ENCODE peak calls at places on chromosomes 2 and 18, in nine cellular contexts. One of them, this sample, is unnamed.

GRCh38 chr2:207549145-207549544 is 19.4 kb downstream of the CREB1 start:
- DNase-seq in AG09319: no peak
- DNase-seq in activated CD8-positive, alpha-beta T cell treated with anti-CD3 and anti-CD28 coated beads for 36 hours: no peak
- DNase-seq in nephron progenitor cell: no peak
- DNase-seq in RWPE1: no peak
- DNase-seq in midbrain: no peak
- DNase-seq in GM13976: no peak
- DNase-seq in NCI-H1417 treated with DMSO at 0.1 percent for 48 hours: no peak
- DNase-seq in AG08395: no peak
- DNase-seq in this sample: no peak

GRCh38 chr2:85777441-85777861 is 23.7 kb downstream of the ATOH8 start:
- DNase-seq in AG09319: no peak
- DNase-seq in activated CD8-positive, alpha-beta T cell treated with anti-CD3 and anti-CD28 coated beads for 36 hours: no peak
- DNase-seq in nephron progenitor cell: no peak
- DNase-seq in RWPE1: no peak
- DNase-seq in midbrain: no peak
- DNase-seq in GM13976: no peak
- DNase-seq in NCI-H1417 treated with DMSO at 0.1 percent for 48 hours: no peak
- DNase-seq in AG08395: no peak
- DNase-seq in this sample: no peak

GRCh38 chr2:169895294-169895985 is 68.2 kb downstream of the UBR3 start:
- DNase-seq in AG09319: no peak
- DNase-seq in activated CD8-positive, alpha-beta T cell treated with anti-CD3 and anti-CD28 coated beads for 36 hours: no peak
- DNase-seq in nephron progenitor cell: no peak
- DNase-seq in RWPE1: no peak
- DNase-seq in midbrain: peak
- DNase-seq in GM13976: no peak
- DNase-seq in NCI-H1417 treated with DMSO at 0.1 percent for 48 hours: no peak
- DNase-seq in AG08395: peak
- DNase-seq in this sample: no peak

GRCh38 chr2:188693111-188693510 is 281.1 kb upstream of the COL3A1 start:
- DNase-seq in AG09319: no peak
- DNase-seq in activated CD8-positive, alpha-beta T cell treated with anti-CD3 and anti-CD28 coated beads for 36 hours: peak
- DNase-seq in nephron progenitor cell: no peak
- DNase-seq in RWPE1: peak
- DNase-seq in midbrain: no peak
- DNase-seq in GM13976: no peak
- DNase-seq in NCI-H1417 treated with DMSO at 0.1 percent for 48 hours: no peak
- DNase-seq in AG08395: no peak
- DNase-seq in this sample: peak

GRCh38 chr2:45862843-45863242 is 211.4 kb downstream of the PRKCE start:
- DNase-seq in AG09319: no peak
- DNase-seq in activated CD8-positive, alpha-beta T cell treated with anti-CD3 and anti-CD28 coated beads for 36 hours: peak
- DNase-seq in nephron progenitor cell: no peak
- DNase-seq in RWPE1: no peak
- DNase-seq in midbrain: no peak
- DNase-seq in GM13976: no peak
- DNase-seq in NCI-H1417 treated with DMSO at 0.1 percent for 48 hours: no peak
- DNase-seq in AG08395: no peak
- DNase-seq in this sample: no peak

GRCh38 chr2:237096201-237096600 is 10.5 kb downstream of the COPS8 start:
- DNase-seq in AG09319: no peak
- DNase-seq in activated CD8-positive, alpha-beta T cell treated with anti-CD3 and anti-CD28 coated beads for 36 hours: no peak
- DNase-seq in nephron progenitor cell: no peak
- DNase-seq in RWPE1: no peak
- DNase-seq in midbrain: no peak
- DNase-seq in GM13976: no peak
- DNase-seq in NCI-H1417 treated with DMSO at 0.1 percent for 48 hours: no peak
- DNase-seq in AG08395: no peak
- DNase-seq in this sample: no peak

GRCh38 chr2:127629637-127630036 is 16.3 kb upstream of the GPR17 start:
- DNase-seq in AG09319: no peak
- DNase-seq in activated CD8-positive, alpha-beta T cell treated with anti-CD3 and anti-CD28 coated beads for 36 hours: no peak
- DNase-seq in nephron progenitor cell: no peak
- DNase-seq in RWPE1: no peak
- DNase-seq in midbrain: no peak
- DNase-seq in GM13976: no peak
- DNase-seq in NCI-H1417 treated with DMSO at 0.1 percent for 48 hours: no peak
- DNase-seq in AG08395: no peak
- DNase-seq in this sample: no peak

GRCh38 chr2:232877940-232878511 is 8.0 kb downstream of the SNORC start:
- DNase-seq in AG09319: no peak
- DNase-seq in activated CD8-positive, alpha-beta T cell treated with anti-CD3 and anti-CD28 coated beads for 36 hours: no peak
- DNase-seq in nephron progenitor cell: no peak
- DNase-seq in RWPE1: no peak
- DNase-seq in midbrain: no peak
- DNase-seq in GM13976: no peak
- DNase-seq in NCI-H1417 treated with DMSO at 0.1 percent for 48 hours: no peak
- DNase-seq in AG08395: no peak
- DNase-seq in this sample: no peak

GRCh38 chr18:7980661-7981060 is 413.5 kb downstream of the PTPRM start:
- DNase-seq in AG09319: peak
- DNase-seq in activated CD8-positive, alpha-beta T cell treated with anti-CD3 and anti-CD28 coated beads for 36 hours: no peak
- DNase-seq in nephron progenitor cell: no peak
- DNase-seq in RWPE1: no peak
- DNase-seq in midbrain: no peak
- DNase-seq in GM13976: no peak
- DNase-seq in NCI-H1417 treated with DMSO at 0.1 percent for 48 hours: no peak
- DNase-seq in AG08395: no peak
- DNase-seq in this sample: no peak

GRCh38 chr2:53952519-53952918 is 18.3 kb downstream of the PSME4 start:
- DNase-seq in AG09319: no peak
- DNase-seq in activated CD8-positive, alpha-beta T cell treated with anti-CD3 and anti-CD28 coated beads for 36 hours: no peak
- DNase-seq in nephron progenitor cell: no peak
- DNase-seq in RWPE1: no peak
- DNase-seq in midbrain: no peak
- DNase-seq in GM13976: no peak
- DNase-seq in NCI-H1417 treated with DMSO at 0.1 percent for 48 hours: no peak
- DNase-seq in AG08395: no peak
- DNase-seq in this sample: no peak

GRCh38 chr2:154826827-154827226 is 128.3 kb downstream of the KCNJ3 start:
- DNase-seq in AG09319: no peak
- DNase-seq in activated CD8-positive, alpha-beta T cell treated with anti-CD3 and anti-CD28 coated beads for 36 hours: no peak
- DNase-seq in nephron progenitor cell: no peak
- DNase-seq in RWPE1: no peak
- DNase-seq in midbrain: no peak
- DNase-seq in GM13976: no peak
- DNase-seq in NCI-H1417 treated with DMSO at 0.1 percent for 48 hours: no peak
- DNase-seq in AG08395: no peak
- DNase-seq in this sample: no peak

GRCh38 chr2:58700621-58701020 is 459.5 kb upstream of the FANCL start:
- DNase-seq in AG09319: no peak
- DNase-seq in activated CD8-positive, alpha-beta T cell treated with anti-CD3 and anti-CD28 coated beads for 36 hours: no peak
- DNase-seq in nephron progenitor cell: no peak
- DNase-seq in RWPE1: no peak
- DNase-seq in midbrain: no peak
- DNase-seq in GM13976: no peak
- DNase-seq in NCI-H1417 treated with DMSO at 0.1 percent for 48 hours: no peak
- DNase-seq in AG08395: no peak
- DNase-seq in this sample: no peak

GRCh38 chr2:10982931-10983701 is 71.4 kb downstream of the KCNF1 start:
- DNase-seq in AG09319: no peak
- DNase-seq in activated CD8-positive, alpha-beta T cell treated with anti-CD3 and anti-CD28 coated beads for 36 hours: no peak
- DNase-seq in nephron progenitor cell: no peak
- DNase-seq in RWPE1: no peak
- DNase-seq in midbrain: no peak
- DNase-seq in GM13976: no peak
- DNase-seq in NCI-H1417 treated with DMSO at 0.1 percent for 48 hours: no peak
- DNase-seq in AG08395: peak
- DNase-seq in this sample: no peak

GRCh38 chr2:86499326-86499725 is 58.2 kb downstream of the KDM3A start:
- DNase-seq in AG09319: no peak
- DNase-seq in activated CD8-positive, alpha-beta T cell treated with anti-CD3 and anti-CD28 coated beads for 36 hours: no peak
- DNase-seq in nephron progenitor cell: no peak
- DNase-seq in RWPE1: no peak
- DNase-seq in midbrain: no peak
- DNase-seq in GM13976: no peak
- DNase-seq in NCI-H1417 treated with DMSO at 0.1 percent for 48 hours: no peak
- DNase-seq in AG08395: no peak
- DNase-seq in this sample: no peak

GRCh38 chr18:53165770-53166169 is 825.8 kb downstream of the DCC start:
- DNase-seq in AG09319: no peak
- DNase-seq in activated CD8-positive, alpha-beta T cell treated with anti-CD3 and anti-CD28 coated beads for 36 hours: no peak
- DNase-seq in nephron progenitor cell: no peak
- DNase-seq in RWPE1: no peak
- DNase-seq in midbrain: no peak
- DNase-seq in GM13976: no peak
- DNase-seq in NCI-H1417 treated with DMSO at 0.1 percent for 48 hours: no peak
- DNase-seq in AG08395: no peak
- DNase-seq in this sample: no peak

GRCh38 chr2:45869165-45869501 is 217.7 kb downstream of the PRKCE start:
- DNase-seq in AG09319: no peak
- DNase-seq in activated CD8-positive, alpha-beta T cell treated with anti-CD3 and anti-CD28 coated beads for 36 hours: no peak
- DNase-seq in nephron progenitor cell: no peak
- DNase-seq in RWPE1: no peak
- DNase-seq in midbrain: no peak
- DNase-seq in GM13976: no peak
- DNase-seq in NCI-H1417 treated with DMSO at 0.1 percent for 48 hours: no peak
- DNase-seq in AG08395: peak
- DNase-seq in this sample: peak

GRCh38 chr2:239789711-239790110 is 235.4 kb downstream of the NDUFA10 start:
- DNase-seq in AG09319: no peak
- DNase-seq in activated CD8-positive, alpha-beta T cell treated with anti-CD3 and anti-CD28 coated beads for 36 hours: no peak
- DNase-seq in nephron progenitor cell: no peak
- DNase-seq in RWPE1: no peak
- DNase-seq in midbrain: no peak
- DNase-seq in GM13976: no peak
- DNase-seq in NCI-H1417 treated with DMSO at 0.1 percent for 48 hours: no peak
- DNase-seq in AG08395: no peak
- DNase-seq in this sample: no peak

GRCh38 chr2:69724540-69725159 is 17.3 kb upstream of the ANXA4 start:
- DNase-seq in AG09319: peak
- DNase-seq in activated CD8-positive, alpha-beta T cell treated with anti-CD3 and anti-CD28 coated beads for 36 hours: peak
- DNase-seq in nephron progenitor cell: peak
- DNase-seq in RWPE1: peak
- DNase-seq in midbrain: peak
- DNase-seq in GM13976: peak
- DNase-seq in NCI-H1417 treated with DMSO at 0.1 percent for 48 hours: peak
- DNase-seq in AG08395: peak
- DNase-seq in this sample: peak

GRCh38 chr2:221501210-221501882 is 70.8 kb downstream of the EPHA4 start:
- DNase-seq in AG09319: no peak
- DNase-seq in activated CD8-positive, alpha-beta T cell treated with anti-CD3 and anti-CD28 coated beads for 36 hours: no peak
- DNase-seq in nephron progenitor cell: no peak
- DNase-seq in RWPE1: no peak
- DNase-seq in midbrain: no peak
- DNase-seq in GM13976: no peak
- DNase-seq in NCI-H1417 treated with DMSO at 0.1 percent for 48 hours: no peak
- DNase-seq in AG08395: peak
- DNase-seq in this sample: no peak

GRCh38 chr2:62663443-62663842 is 42.1 kb upstream of the EHBP1 start:
- DNase-seq in AG09319: peak
- DNase-seq in activated CD8-positive, alpha-beta T cell treated with anti-CD3 and anti-CD28 coated beads for 36 hours: no peak
- DNase-seq in nephron progenitor cell: no peak
- DNase-seq in RWPE1: no peak
- DNase-seq in midbrain: no peak
- DNase-seq in GM13976: no peak
- DNase-seq in NCI-H1417 treated with DMSO at 0.1 percent for 48 hours: no peak
- DNase-seq in AG08395: peak
- DNase-seq in this sample: no peak

GRCh38 chr18:65751145-65752085 is 603 bp downstream of the CDH7 start:
- DNase-seq in AG09319: no peak
- DNase-seq in activated CD8-positive, alpha-beta T cell treated with anti-CD3 and anti-CD28 coated beads for 36 hours: no peak
- DNase-seq in nephron progenitor cell: no peak
- DNase-seq in RWPE1: no peak
- DNase-seq in midbrain: no peak
- DNase-seq in GM13976: peak
- DNase-seq in NCI-H1417 treated with DMSO at 0.1 percent for 48 hours: peak
- DNase-seq in AG08395: no peak
- DNase-seq in this sample: no peak

GRCh38 chr18:51654441-51655326 is 457.2 kb upstream of the MEX3C start:
- DNase-seq in AG09319: no peak
- DNase-seq in activated CD8-positive, alpha-beta T cell treated with anti-CD3 and anti-CD28 coated beads for 36 hours: no peak
- DNase-seq in nephron progenitor cell: no peak
- DNase-seq in RWPE1: no peak
- DNase-seq in midbrain: no peak
- DNase-seq in GM13976: peak
- DNase-seq in NCI-H1417 treated with DMSO at 0.1 percent for 48 hours: peak
- DNase-seq in AG08395: no peak
- DNase-seq in this sample: no peak

GRCh38 chr2:73759287-73759764 is 20.6 kb downstream of the DUSP11 start:
- DNase-seq in AG09319: no peak
- DNase-seq in activated CD8-positive, alpha-beta T cell treated with anti-CD3 and anti-CD28 coated beads for 36 hours: no peak
- DNase-seq in nephron progenitor cell: no peak
- DNase-seq in RWPE1: no peak
- DNase-seq in midbrain: no peak
- DNase-seq in GM13976: no peak
- DNase-seq in NCI-H1417 treated with DMSO at 0.1 percent for 48 hours: no peak
- DNase-seq in AG08395: peak
- DNase-seq in this sample: no peak

GRCh38 chr2:127421116-127421800 is 3.0 kb downstream of the PROC start:
- DNase-seq in AG09319: no peak
- DNase-seq in activated CD8-positive, alpha-beta T cell treated with anti-CD3 and anti-CD28 coated beads for 36 hours: no peak
- DNase-seq in nephron progenitor cell: no peak
- DNase-seq in RWPE1: no peak
- DNase-seq in midbrain: no peak
- DNase-seq in GM13976: peak
- DNase-seq in NCI-H1417 treated with DMSO at 0.1 percent for 48 hours: no peak
- DNase-seq in AG08395: no peak
- DNase-seq in this sample: no peak

GRCh38 chr18:77124452-77124922 is 8.1 kb downstream of the MBP start:
- DNase-seq in AG09319: no peak
- DNase-seq in activated CD8-positive, alpha-beta T cell treated with anti-CD3 and anti-CD28 coated beads for 36 hours: peak
- DNase-seq in nephron progenitor cell: no peak
- DNase-seq in RWPE1: no peak
- DNase-seq in midbrain: no peak
- DNase-seq in GM13976: peak
- DNase-seq in NCI-H1417 treated with DMSO at 0.1 percent for 48 hours: no peak
- DNase-seq in AG08395: no peak
- DNase-seq in this sample: no peak

GRCh38 chr2:175930504-175930903 is 71.6 kb downstream of the LNPK start:
- DNase-seq in AG09319: no peak
- DNase-seq in activated CD8-positive, alpha-beta T cell treated with anti-CD3 and anti-CD28 coated beads for 36 hours: no peak
- DNase-seq in nephron progenitor cell: no peak
- DNase-seq in RWPE1: peak
- DNase-seq in midbrain: no peak
- DNase-seq in GM13976: no peak
- DNase-seq in NCI-H1417 treated with DMSO at 0.1 percent for 48 hours: no peak
- DNase-seq in AG08395: no peak
- DNase-seq in this sample: peak

GRCh38 chr2:74777161-74777900 is 56.6 kb upstream of the HK2 start:
- DNase-seq in AG09319: no peak
- DNase-seq in activated CD8-positive, alpha-beta T cell treated with anti-CD3 and anti-CD28 coated beads for 36 hours: peak
- DNase-seq in nephron progenitor cell: no peak
- DNase-seq in RWPE1: no peak
- DNase-seq in midbrain: no peak
- DNase-seq in GM13976: peak
- DNase-seq in NCI-H1417 treated with DMSO at 0.1 percent for 48 hours: no peak
- DNase-seq in AG08395: no peak
- DNase-seq in this sample: peak

GRCh38 chr2:129882476-129882875 is 97.0 kb upstream of the RAB6C start:
- DNase-seq in AG09319: no peak
- DNase-seq in activated CD8-positive, alpha-beta T cell treated with anti-CD3 and anti-CD28 coated beads for 36 hours: no peak
- DNase-seq in nephron progenitor cell: no peak
- DNase-seq in RWPE1: no peak
- DNase-seq in midbrain: no peak
- DNase-seq in GM13976: no peak
- DNase-seq in NCI-H1417 treated with DMSO at 0.1 percent for 48 hours: no peak
- DNase-seq in AG08395: no peak
- DNase-seq in this sample: no peak

GRCh38 chr2:105409717-105410116 is 10.9 kb upstream of the FHL2 start:
- DNase-seq in AG09319: peak
- DNase-seq in activated CD8-positive, alpha-beta T cell treated with anti-CD3 and anti-CD28 coated beads for 36 hours: no peak
- DNase-seq in nephron progenitor cell: no peak
- DNase-seq in RWPE1: peak
- DNase-seq in midbrain: peak
- DNase-seq in GM13976: no peak
- DNase-seq in NCI-H1417 treated with DMSO at 0.1 percent for 48 hours: no peak
- DNase-seq in AG08395: peak
- DNase-seq in this sample: no peak

GRCh38 chr18:6994053-6994452 is 123.5 kb downstream of the LAMA1 start:
- DNase-seq in AG09319: no peak
- DNase-seq in activated CD8-positive, alpha-beta T cell treated with anti-CD3 and anti-CD28 coated beads for 36 hours: no peak
- DNase-seq in nephron progenitor cell: no peak
- DNase-seq in RWPE1: peak
- DNase-seq in midbrain: no peak
- DNase-seq in GM13976: no peak
- DNase-seq in NCI-H1417 treated with DMSO at 0.1 percent for 48 hours: no peak
- DNase-seq in AG08395: peak
- DNase-seq in this sample: no peak

GRCh38 chr18:21115519-21116411 is 4.2 kb upstream of the ROCK1 start:
- DNase-seq in AG09319: peak
- DNase-seq in activated CD8-positive, alpha-beta T cell treated with anti-CD3 and anti-CD28 coated beads for 36 hours: peak
- DNase-seq in nephron progenitor cell: no peak
- DNase-seq in RWPE1: no peak
- DNase-seq in midbrain: no peak
- DNase-seq in GM13976: no peak
- DNase-seq in NCI-H1417 treated with DMSO at 0.1 percent for 48 hours: no peak
- DNase-seq in AG08395: peak
- DNase-seq in this sample: no peak

This sample was measured in trophoblast cell.